ENCODE peak calls at places on chromosomes 2 and 18, in six cellular contexts. C is IMR-90, V is H9, G is neuronal stem cell, R is H1, N is trophoblast cell. A is an unnamed sample.

GRCh38 chr18:74342416-74343043 is 26.9 kb downstream of the C18orf63 start:
- DNase-seq in G (peak; percentile 38), C (peak; percentile 77), R (no peak), N (peak; percentile 76), V (no peak), A (peak; percentile 75)

GRCh38 chr2:44542520-44542919 is 180.8 kb downstream of the CAMKMT start:
- DNase-seq in V (no peak), R (no peak), G (no peak), C (no peak), N (no peak), A (no peak)

GRCh38 chr2:100884145-100884621 is 64.2 kb downstream of the NPAS2 start:
- DNase-seq in G (no peak), V (no peak), R (no peak), N (no peak), C (peak; percentile 42), A (peak; percentile 49)

GRCh38 chr2:44168684-44169154 is at the start of gene PPM1B:
- DNase-seq in C (no peak), V (no peak), N (no peak), R (peak; percentile 99), G (no peak), A (no peak)

GRCh38 chr2:9753665-9754531 is 89.4 kb upstream of the TAF1B start:
- DNase-seq in N (no peak), C (no peak), G (no peak), R (no peak), V (no peak), A (no peak)

GRCh38 chr2:178827739-178828487 is 20.7 kb upstream of the TTN start:
- DNase-seq in V (no peak), R (no peak), N (no peak), G (no peak), C (no peak), A (no peak)

GRCh38 chr18:75797046-75797445 is 369.5 kb upstream of the SMIM21 start:
- DNase-seq in R (no peak), G (no peak), V (no peak), N (no peak), C (no peak), A (no peak)

GRCh38 chr2:13005761-13006336 is 289.1 kb downstream of the TRIB2 start:
- DNase-seq in R (no peak), G (no peak), C (peak; percentile 17), N (no peak), V (no peak), A (peak; percentile 46)

GRCh38 chr2:187982668-187983067 is 309.0 kb upstream of the GULP1 start:
- DNase-seq in R (no peak), C (peak; percentile 92), G (no peak), N (peak; percentile 45), V (no peak), A (peak; percentile 97)

GRCh38 chr2:173496746-173497145 is 142.1 kb downstream of the CDCA7 start:
- DNase-seq in C (peak; percentile 53), V (no peak), G (no peak), N (no peak), R (no peak), A (peak; percentile 55)

GRCh38 chr2:133092571-133092970 is 422.6 kb upstream of the LYPD1 start:
- DNase-seq in C (peak; percentile 9), V (no peak), N (no peak), G (no peak), R (no peak), A (no peak)

GRCh38 chr2:39851691-39852110 is 72.6 kb upstream of the THUMPD2 start:
- DNase-seq in V (peak; percentile 38), G (no peak), N (no peak), C (peak; percentile 63), R (no peak), A (peak; percentile 82)

GRCh38 chr2:134420256-134420655 is 166.4 kb downstream of the MGAT5 start:
- DNase-seq in V (peak; percentile 56), C (no peak), G (no peak), R (no peak), N (no peak), A (no peak)

GRCh38 chr2:137659616-137660015 is 304.7 kb upstream of the HNMT start:
- DNase-seq in V (no peak), R (no peak), N (peak; percentile 50), C (no peak), G (no peak), A (no peak)

GRCh38 chr2:171412571-171412970 is 21.2 kb downstream of the METTL8 start:
- DNase-seq in R (no peak), C (no peak), N (no peak), G (no peak), V (no peak), A (no peak)

GRCh38 chr2:219358170-219359075 is 25.9 kb upstream of the RESP18 start:
- DNase-seq in G (no peak), C (no peak), N (no peak), V (peak; percentile 44), R (peak; percentile 60), A (no peak)

DNA sequence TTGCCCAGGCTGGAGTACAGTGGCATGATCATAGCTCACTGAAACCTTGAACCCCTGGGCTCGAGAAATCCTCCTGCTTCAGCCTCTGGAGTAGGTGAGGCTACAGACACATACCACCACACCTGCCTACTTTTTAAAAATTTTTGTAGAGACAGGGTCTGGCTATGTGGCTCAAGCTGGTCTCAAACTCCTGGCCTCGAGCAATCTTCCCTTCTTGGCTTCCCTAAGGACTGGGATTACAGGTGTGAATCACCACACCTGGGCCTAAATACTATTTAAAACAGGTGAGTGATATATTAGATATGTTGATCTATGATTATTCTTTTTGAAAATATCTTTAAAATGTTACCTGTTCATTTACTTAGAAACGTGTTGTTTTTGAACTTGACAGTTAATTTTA is 57.2 kb downstream of the MOGAT1 start:
- DNase-seq in N (peak; percentile 83), V (no peak), G (no peak), C (no peak), R (no peak), A (no peak)
- H3K14ac ChIP-seq in N (no peak overlapping the region), V (no peak overlapping the region), G (no peak overlapping the region), C (no peak overlapping the region), R (no peak overlapping the region), A (no peak overlapping the region)

GRCh38 chr2:128642316-128642715 is 323.6 kb upstream of the HS6ST1 start:
- DNase-seq in G (no peak), C (no peak), N (no peak), R (no peak), V (peak; percentile 14), A (no peak)
- H2AK5ac ChIP-seq in G (peak overlapping the region; percentile 78), C (no peak overlapping the region), N (no peak overlapping the region), R (peak overlapping the region; percentile 96), V (no peak overlapping the region), A (no peak overlapping the region)

DNA sequence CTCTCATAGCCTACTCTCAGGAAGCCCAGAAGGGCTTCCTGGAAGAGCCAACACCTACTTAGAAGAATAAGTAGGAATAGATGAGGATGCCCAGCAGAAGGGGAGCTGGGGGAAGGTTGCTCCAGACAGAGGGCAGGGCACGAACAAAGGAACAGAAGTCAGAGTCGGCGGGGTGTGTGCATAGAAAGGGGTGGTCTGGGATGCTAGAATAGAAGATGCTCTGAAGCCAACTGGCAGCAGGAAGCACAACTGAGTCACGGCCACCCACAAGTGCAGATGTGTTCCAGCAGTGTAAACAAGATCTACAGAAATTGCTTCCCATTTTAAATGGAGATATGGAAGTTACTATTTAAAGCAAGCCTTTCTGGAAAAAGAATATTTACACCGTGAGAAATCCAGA is 131.0 kb downstream of the ZNF532 start:
- DNase-seq in V (no peak), N (no peak), G (no peak), C (no peak), R (peak; percentile 27), A (no peak)
- H3K4me1 ChIP-seq in V (no peaks in the 10 kb centered on the region), N (peaks cover 1% of the 10 kb centered on the region), G (peaks cover 3% of the 10 kb centered on the region), C (peaks cover 11% of the 10 kb centered on the region), R (no peaks in the 10 kb centered on the region), A (peaks cover 17% of the 10 kb centered on the region)

GRCh38 chr2:204177977-204178522 is 241.5 kb downstream of the ICOS start:
- DNase-seq in R (peak; percentile 86), N (peak; percentile 55), V (peak; percentile 68), C (no peak), G (peak; percentile 35), A (peak; percentile 3)

GRCh38 chr2:204176306-204176705 is 239.7 kb downstream of the ICOS start:
- DNase-seq in N (peak; percentile 71), G (no peak), C (no peak), V (no peak), R (no peak), A (no peak)

GRCh38 chr2:204183608-204184007 is 247.0 kb downstream of the ICOS start:
- DNase-seq in C (no peak), G (no peak), R (no peak), V (no peak), N (peak; percentile 81), A (no peak)

GRCh38 chr2:204177251-204177976 is 240.9 kb downstream of the ICOS start:
- DNase-seq in G (no peak), R (no peak), V (no peak), N (no peak), C (no peak), A (no peak)

DNA sequence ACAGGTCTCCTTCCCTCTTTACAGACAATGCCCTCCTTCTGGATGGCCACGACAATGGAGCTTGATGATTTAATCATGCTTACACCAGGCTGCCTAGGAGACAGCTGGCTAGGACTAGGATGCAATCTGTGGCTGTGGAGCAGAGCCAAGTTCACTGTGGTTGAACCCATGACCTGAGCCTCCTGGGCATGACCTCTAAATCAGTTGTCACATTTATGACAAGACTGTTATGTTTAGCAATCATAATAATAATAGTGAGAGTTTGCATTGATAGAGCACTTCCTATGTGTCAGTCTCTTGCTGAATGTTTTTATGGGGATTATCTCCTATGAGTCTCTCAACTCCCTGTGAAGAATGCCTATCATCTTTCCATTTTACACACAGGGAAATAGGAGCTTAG is 244.1 kb downstream of the ICOS start:
- DNase-seq in N (no peak), G (no peak), C (no peak), V (no peak), R (no peak), A (no peak)
- H3K14ac ChIP-seq in N (no peak overlapping the region), G (no peak overlapping the region), C (no peak overlapping the region), V (no peak overlapping the region), R (no peak overlapping the region), A (no peak overlapping the region)

GRCh38 chr2:241314933-241315182 is 614 bp downstream of the HDLBP start:
- DNase-seq in N (no peak), C (no peak), V (no peak), G (no peak), R (no peak), A (no peak)
- H2AK5ac ChIP-seq in N (peak overlapping the region; percentile 94), C (peak overlapping the region; percentile 90), V (no peak overlapping the region), G (peak overlapping the region; percentile 13), R (peak overlapping the region; percentile 56), A (peak overlapping the region; percentile 3)

GRCh38 chr2:227386630-227387029 is 1.1 kb downstream of the SCYGR1 start:
- DNase-seq in C (no peak), R (no peak), V (no peak), N (no peak), G (no peak), A (no peak)
- H3K4me1 ChIP-seq in C (peaks cover 3% of the 10 kb centered on the region), R (no peaks in the 10 kb centered on the region), V (no peaks in the 10 kb centered on the region), N (peaks cover 2% of the 10 kb centered on the region), G (no peaks in the 10 kb centered on the region), A (no peaks in the 10 kb centered on the region)

GRCh38 chr18:64993695-64994094 is 757.1 kb upstream of the CDH7 start:
- DNase-seq in R (no peak), G (no peak), V (no peak), C (no peak), N (no peak), A (no peak)
- H3K14ac ChIP-seq in R (no peak overlapping the region), G (no peak overlapping the region), V (no peak overlapping the region), C (no peak overlapping the region), N (no peak overlapping the region), A (no peak overlapping the region)

DNA sequence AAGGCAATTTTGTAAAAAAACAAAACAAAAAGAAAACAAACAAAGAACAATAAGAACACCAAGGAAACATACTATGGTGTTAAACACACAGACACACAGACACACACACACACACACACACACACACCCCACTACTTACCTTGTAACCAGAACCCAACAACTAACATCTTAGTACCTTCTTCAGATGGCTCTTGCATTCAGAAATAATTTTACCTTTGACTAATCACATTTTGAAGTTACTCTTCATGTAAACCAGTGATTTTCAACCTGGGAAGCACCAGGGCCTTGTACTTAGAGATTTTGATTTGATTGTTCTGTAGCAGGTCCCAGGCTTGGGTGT is 87.5 kb downstream of the AQP4 start:
- DNase-seq in C (no peak), V (no peak), R (no peak), N (no peak), G (no peak), A (no peak)
- H2AK5ac ChIP-seq in C (no peak overlapping the region), V (no peak overlapping the region), R (no peak overlapping the region), N (no peak overlapping the region), G (no peak overlapping the region), A (no peak overlapping the region)